ENCODE peak calls at places on chromosome 5, in nine cellular contexts. G, Z, F, C, E, Q, S, A and N are unnamed samples. For H3K4me1, the result is how much of the 10 kb centered on the place peaks cover.

GRCh38 chr5:67303356-67303755 is 106.8 kb upstream of the CD180 start:
- DNase-seq in G (no peak), Z (no peak), F (no peak), C (no peak), E (no peak), Q (no peak), S (no peak), A (no peak), N (no peak)

GRCh38 chr5:3104446-3105047 is 353.1 kb upstream of the IRX2 start:
- DNase-seq in G (no peak), Z (no peak), F (no peak), C (no peak), E (no peak), Q (no peak), S (no peak), A (no peak), N (no peak)

GRCh38 chr5:168844566-168845296 is 265.6 kb upstream of the PANK3 start:
- DNase-seq in G (no peak), Z (no peak), F (no peak), C (no peak), E (no peak), Q (no peak), S (no peak), A (no peak), N (no peak)

GRCh38 chr5:106312360-106312759 is 1358.4 kb downstream of the EFNA5 start:
- DNase-seq in G (no peak), Z (no peak), F (no peak), C (no peak), E (no peak), Q (no peak), S (no peak), A (no peak), N (no peak)

GRCh38 chr5:8906303-8906967 is 639.4 kb downstream of the SEMA5A start:
- DNase-seq in G (no peak), Z (no peak), F (no peak), C (no peak), E (no peak), Q (no peak), S (no peak), A (no peak), N (no peak)

GRCh38 chr5:88886252-88886651 is 3.3 kb upstream of the MEF2C start:
- DNase-seq in G (no peak), Z (no peak), F (no peak), C (no peak), E (no peak), Q (no peak), S (no peak), A (no peak), N (no peak)

GRCh38 chr5:79692586-79692985 is 3.0 kb downstream of the CMYA5 start:
- DNase-seq in G (no peak), Z (no peak), F (no peak), C (no peak), E (no peak), Q (no peak), S (no peak), A (no peak), N (no peak)

GRCh38 chr5:127814225-127814973 is 111.2 kb downstream of the CCDC192 start:
- DNase-seq in G (no peak), Z (no peak), F (no peak), C (no peak), E (no peak), Q (no peak), S (no peak), A (peak), N (no peak)

GRCh38 chr5:66498791-66499207 is 97.4 kb upstream of the MAST4 start:
- DNase-seq in G (peak), Z (no peak), F (no peak), C (no peak), E (no peak), Q (peak), S (no peak), A (no peak), N (peak)

GRCh38 chr5:148966937-148967336 is 95.9 kb downstream of the SH3TC2 start:
- DNase-seq in G (no peak), Z (no peak), F (no peak), C (no peak), E (no peak), Q (no peak), S (no peak), A (no peak), N (no peak)

GRCh38 chr5:150355791-150356190 is 1.7 kb upstream of the TCOF1 start:
- DNase-seq in G (no peak), Z (no peak), F (no peak), C (no peak), E (no peak), Q (no peak), S (no peak), A (no peak), N (no peak)

GRCh38 chr5:168766038-168766700 is 187.0 kb upstream of the PANK3 start:
- DNase-seq in G (no peak), Z (no peak), F (no peak), C (no peak), E (no peak), Q (no peak), S (no peak), A (no peak), N (no peak)

GRCh38 chr5:175765858-175766257 is 105.5 kb upstream of the CPLX2 start:
- DNase-seq in G (no peak), Z (no peak), F (no peak), C (no peak), E (no peak), Q (no peak), S (no peak), A (no peak), N (no peak)

GRCh38 chr5:113278976-113279375 is 155.8 kb downstream of the TSSK1B start:
- DNase-seq in G (no peak), Z (no peak), F (no peak), C (no peak), E (no peak), Q (no peak), S (no peak), A (no peak), N (no peak)

GRCh38 chr5:36180556-36181350 is 28.8 kb downstream of the SKP2 start:
- DNase-seq in G (no peak), Z (no peak), F (no peak), C (no peak), E (no peak), Q (peak), S (peak), A (no peak), N (no peak)

GRCh38 chr5:154709368-154710305 is 45.5 kb upstream of the LARP1 start:
- DNase-seq in G (no peak), Z (no peak), F (no peak), C (no peak), E (no peak), Q (no peak), S (no peak), A (no peak), N (no peak)

GRCh38 chr5:61313960-61314681 is 17.9 kb upstream of the ZSWIM6 start:
- DNase-seq in G (no peak), Z (no peak), F (no peak), C (no peak), E (no peak), Q (no peak), S (no peak), A (no peak), N (peak)

GRCh38 chr5:90996089-90996488 is 387.0 kb downstream of the ARRDC3 start:
- DNase-seq in G (no peak), Z (no peak), F (no peak), C (no peak), E (no peak), Q (no peak), S (no peak), A (no peak), N (no peak)

GRCh38 chr5:40755093-40755406 is 711 bp downstream of the TTC33 start:
- DNase-seq in G (peak), Z (peak), F (peak), C (peak), E (peak), Q (peak), S (peak), A (peak), N (peak)
- TF ChIP-seq POLR2A in G (no peak), Z (no peak), F (no peak), C (no peak), E (no peak), Q (no peak), S (no peak), A (no peak), N (peak)

DNA sequence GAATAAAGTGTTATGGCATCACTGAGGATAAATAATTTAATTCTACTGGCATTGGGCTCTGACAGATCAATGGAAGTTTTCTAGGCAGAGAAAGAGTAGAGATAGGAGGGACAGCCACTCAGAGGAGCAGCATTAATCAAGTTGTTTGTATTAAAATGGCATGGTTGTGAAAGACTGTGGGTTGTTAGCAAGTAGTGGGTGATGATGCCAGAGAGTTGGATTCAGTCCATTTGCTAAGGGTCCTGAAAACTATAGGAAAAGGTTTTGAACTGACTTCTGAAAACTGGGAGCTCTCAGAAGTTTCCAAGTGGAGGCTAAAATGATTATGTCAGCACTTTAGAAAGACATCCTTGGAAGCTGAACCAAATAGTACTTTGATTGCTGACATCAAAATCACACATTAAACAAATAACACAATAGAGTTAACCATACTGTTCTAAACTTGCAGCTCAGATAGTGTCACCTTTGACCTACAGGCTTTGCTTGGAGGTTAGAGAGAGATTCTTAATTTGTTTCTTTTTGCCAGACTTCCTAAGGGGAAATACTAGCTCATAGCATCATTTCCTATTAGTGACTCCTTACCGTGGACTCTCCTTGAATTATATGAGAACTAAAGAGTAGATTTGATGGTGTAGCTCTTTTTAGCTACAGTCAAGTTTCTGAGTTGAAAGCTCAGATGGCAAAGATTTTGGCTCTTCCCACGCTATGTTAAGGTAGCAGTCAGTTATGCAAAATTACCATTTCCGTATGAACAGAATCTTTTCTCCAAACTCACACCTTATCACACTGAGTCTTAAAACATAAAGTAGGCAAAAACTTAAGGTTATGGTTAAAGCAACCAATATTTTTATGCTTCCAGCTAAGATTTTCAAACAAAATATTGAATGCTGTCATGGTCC is 277.1 kb downstream of the NR3C1 start:
- DNase-seq in G (no peak), Z (no peak), F (no peak), C (no peak), E (no peak), Q (no peak), S (no peak), A (no peak), N (no peak)
- H3K4me1 ChIP-seq in G (under half), Z (under half), F (under half), C (under half), E (under half), Q (under half), S (under half), A (under half), N (under half)

DNA sequence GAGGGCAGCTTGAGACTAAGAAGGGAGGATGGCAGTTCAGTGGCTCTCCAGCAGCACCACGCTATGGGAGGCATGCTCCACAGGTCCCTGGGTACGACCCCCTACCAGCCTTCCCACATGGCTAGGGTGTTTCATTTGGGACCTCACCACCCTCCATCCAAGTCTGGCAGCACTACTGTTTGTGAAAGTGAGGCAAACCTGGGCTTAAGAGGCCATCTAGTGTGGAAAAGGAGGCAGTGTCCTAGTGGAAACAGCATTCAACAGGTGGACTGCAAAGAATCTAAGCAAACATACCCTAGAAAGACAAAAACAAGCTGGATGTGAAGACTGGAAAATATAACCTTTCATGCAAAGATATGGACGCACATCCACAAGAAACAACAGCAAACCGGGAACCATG is 4.8 kb upstream of the C5orf47 start:
- DNase-seq in G (no peak), Z (no peak), F (peak), C (no peak), E (no peak), Q (peak), S (no peak), A (no peak), N (no peak)
- TF ChIP-seq CTCF in G (peak), Z (no peak), F (peak), C (peak), E (no peak), Q (peak), S (no peak), A (peak), N (peak)

DNA sequence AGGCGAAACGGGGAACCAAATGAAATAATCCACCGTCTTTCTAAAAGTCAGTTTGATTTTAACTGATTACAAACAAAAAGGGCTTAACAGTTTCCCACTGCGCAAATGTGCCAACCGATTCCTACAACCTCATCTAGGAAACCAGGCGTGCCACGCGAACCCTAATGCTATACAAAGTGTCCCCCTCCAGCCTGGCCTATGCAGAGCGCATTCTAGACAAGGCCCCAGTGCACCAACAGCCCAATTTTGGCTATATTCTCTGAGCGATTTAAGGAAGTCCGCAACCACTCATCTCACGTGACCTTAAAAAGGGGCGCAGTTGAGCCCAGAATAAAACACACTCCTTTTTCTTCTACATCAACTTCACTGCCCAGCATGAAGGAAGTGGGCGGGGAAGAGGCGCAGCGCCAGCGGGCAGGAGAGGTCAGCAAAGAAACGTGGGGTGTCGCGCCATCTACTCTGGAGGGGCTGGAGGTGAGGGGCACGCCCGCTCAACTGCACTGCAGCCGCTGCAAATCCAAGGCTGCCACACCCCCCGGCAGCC is 779 bp downstream of the FAM13B start:
- DNase-seq in G (peak), Z (peak), F (no peak), C (peak), E (peak), Q (no peak), S (peak), A (peak), N (peak)
- TF ChIP-seq POLR2A in G (no peak), Z (no peak), F (no peak), C (no peak), E (no peak), Q (no peak), S (no peak), A (no peak), N (no peak)

GRCh38 chr5:143390258-143390657 is 13.2 kb downstream of the NR3C1 start:
- DNase-seq in G (no peak), Z (no peak), F (no peak), C (no peak), E (no peak), Q (no peak), S (no peak), A (no peak), N (no peak)
- H3K4me1 ChIP-seq in G (half or more), Z (under half), F (under half), C (under half), E (under half), Q (under half), S (under half), A (under half), N (under half)

GRCh38 chr5:32107291-32107690 is 66.8 kb downstream of the GOLPH3 start:
- DNase-seq in G (no peak), Z (no peak), F (no peak), C (no peak), E (no peak), Q (no peak), S (no peak), A (no peak), N (no peak)

GRCh38 chr5:32109236-32109635 is 64.9 kb downstream of the GOLPH3 start:
- DNase-seq in G (no peak), Z (no peak), F (no peak), C (no peak), E (no peak), Q (no peak), S (no peak), A (no peak), N (no peak)

GRCh38 chr5:32115985-32116384 is 58.1 kb downstream of the GOLPH3 start:
- DNase-seq in G (no peak), Z (no peak), F (no peak), C (no peak), E (no peak), Q (no peak), S (no peak), A (no peak), N (peak)

GRCh38 chr5:32108167-32108566 is 66.0 kb downstream of the GOLPH3 start:
- DNase-seq in G (no peak), Z (no peak), F (no peak), C (no peak), E (no peak), Q (no peak), S (peak), A (no peak), N (no peak)

DNA sequence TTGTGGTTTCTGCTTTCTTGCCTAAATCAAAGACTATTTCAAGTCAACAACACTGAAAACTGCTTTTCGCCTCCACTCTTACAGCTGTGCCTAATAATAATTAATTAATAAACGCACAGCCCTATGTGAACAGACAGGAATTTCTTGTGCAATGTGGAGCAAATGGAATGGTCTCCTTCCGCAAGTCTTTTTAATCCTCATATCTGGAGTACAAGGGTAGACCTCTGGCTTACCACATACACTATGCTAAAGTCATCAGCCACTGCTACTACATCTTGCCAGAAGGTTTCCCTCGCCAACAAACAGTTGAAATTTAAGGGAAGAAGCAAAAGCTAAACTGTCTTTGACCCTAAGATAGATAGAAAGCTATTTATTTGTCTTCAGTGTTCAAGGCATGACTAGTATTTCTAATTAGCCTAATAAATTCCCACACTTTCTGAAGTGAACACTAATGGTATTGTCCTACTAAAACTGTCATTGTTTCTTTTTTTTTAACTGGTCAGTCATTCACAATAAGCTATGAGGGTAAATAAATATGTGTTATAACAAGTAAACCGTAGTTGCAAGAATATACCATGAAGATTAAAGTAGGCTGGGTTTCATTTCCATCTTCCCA is 63.9 kb downstream of the GOLPH3 start:
- DNase-seq in G (no peak), Z (no peak), F (no peak), C (no peak), E (no peak), Q (no peak), S (no peak), A (no peak), N (no peak)
- TF ChIP-seq CTCF in G (no peak), Z (no peak), F (no peak), C (no peak), E (no peak), Q (no peak), S (no peak), A (no peak), N (no peak)

DNA sequence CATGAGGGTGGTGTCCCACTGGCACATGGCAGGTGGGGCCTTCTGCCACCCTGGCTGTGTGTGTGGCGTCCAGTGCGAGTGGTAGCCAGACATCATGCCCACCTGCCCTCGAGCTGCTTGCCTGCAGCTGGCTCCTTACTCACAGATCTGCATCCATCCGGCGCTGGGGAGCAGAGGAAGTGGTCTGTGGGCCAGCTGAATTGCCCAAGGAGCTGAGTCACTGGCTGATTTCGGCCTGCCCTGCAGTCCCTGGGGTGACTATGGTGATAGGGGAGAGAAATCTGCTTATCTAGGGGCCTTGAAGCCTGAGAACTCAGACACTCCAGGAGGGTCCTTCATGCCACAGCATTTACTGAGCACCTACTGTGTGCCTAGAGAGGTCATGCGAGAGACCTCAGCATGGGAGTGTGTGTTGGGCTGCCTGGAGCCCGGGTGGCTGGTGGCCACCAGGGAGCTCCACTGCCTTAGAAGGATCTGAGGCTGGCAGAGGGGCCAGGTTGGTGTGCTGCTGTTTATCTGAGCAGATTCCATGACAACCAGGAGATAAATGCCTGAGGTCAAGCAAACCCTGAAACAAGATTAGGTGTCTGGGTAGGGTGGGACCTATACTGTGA is 57.1 kb downstream of the SLC22A5 start:
- DNase-seq in G (peak), Z (peak), F (no peak), C (peak), E (no peak), Q (peak), S (no peak), A (peak), N (peak)
- TF ChIP-seq POLR2A in G (no peak), Z (no peak), F (no peak), C (no peak), E (no peak), Q (peak), S (no peak), A (no peak), N (no peak)